ENCODE peak calls at places on chromosomes 6 and 20, in nine cellular contexts. B, K, G, S, V, X, F, J and H are unnamed samples.

GRCh38 chr6:37824170-37824569 is 4.6 kb downstream of the ZFAND3 start:
- DNase-seq in B (no peak), K (no peak), G (no peak), S (no peak), V (no peak), X (no peak), F (no peak), J (no peak), H (no peak)

GRCh38 chr6:112311950-112312547 is 35.1 kb upstream of the RFPL4B start:
- DNase-seq in B (peak; percentile 50), K (no peak), G (peak; percentile 33), S (peak; percentile 19), V (peak; percentile 23), X (peak; percentile 50), F (no peak), J (no peak), H (no peak)

GRCh38 chr20:5652626-5653573 is 97.3 kb upstream of the SHLD1 start:
- DNase-seq in B (peak; percentile 85), K (no peak), G (peak; percentile 53), S (no peak), V (no peak), X (no peak), F (no peak), J (no peak), H (no peak)

GRCh38 chr6:138538390-138539031 is 39.2 kb upstream of the NHSL1 start:
- DNase-seq in B (peak; percentile 70), K (no peak), G (peak; percentile 12), S (no peak), V (no peak), X (no peak), F (no peak), J (no peak), H (no peak)

GRCh38 chr20:38601216-38602184 is at the start of gene ARHGAP40:
- DNase-seq in B (no peak), K (no peak), G (peak; percentile 11), S (no peak), V (no peak), X (no peak), F (no peak), J (no peak), H (no peak)

GRCh38 chr20:31841928-31842327 is 3.5 kb downstream of the FOXS1 start:
- DNase-seq in B (peak; percentile 75), K (no peak), G (peak; percentile 59), S (no peak), V (peak; percentile 67), X (no peak), F (no peak), J (no peak), H (no peak)

GRCh38 chr6:46948699-46949098 is 27.0 kb upstream of the ADGRF5 start:
- DNase-seq in B (peak; percentile 16), K (no peak), G (no peak), S (no peak), V (no peak), X (no peak), F (no peak), J (no peak), H (no peak)

GRCh38 chr6:168909288-168909687 is 344.4 kb downstream of the THBS2 start:
- DNase-seq in B (no peak), K (no peak), G (no peak), S (no peak), V (no peak), X (no peak), F (no peak), J (no peak), H (no peak)

GRCh38 chr6:33566182-33567084 is 13.6 kb downstream of the BAK1 start:
- DNase-seq in B (peak; percentile 84), K (no peak), G (peak; percentile 59), S (no peak), V (no peak), X (no peak), F (no peak), J (no peak), H (no peak)